ENCODE peak calls at places on chromosomes 11 and 22, in seven cellular contexts. F, E, P, D, O, H and T are unnamed samples.

GRCh38 chr11:17558025-17558780 is 11.1 kb downstream of the OTOG start:
- DNase-seq in F (no peak), E (no peak), P (no peak), D (no peak), O (no peak), H (no peak), T (no peak)

GRCh38 chr11:65979261-65979759 is 17.8 kb downstream of the SART1 start:
- DNase-seq in F (no peak), E (no peak), P (no peak), D (no peak), O (no peak), H (no peak), T (no peak)

GRCh38 chr11:46916669-46917108 is 1.7 kb downstream of the LRP4 start:
- DNase-seq in F (peak; percentile 29), E (no peak), P (peak; percentile 52), D (peak; percentile 92), O (no peak), H (peak; percentile 69), T (no peak)

GRCh38 chr11:71446942-71447688 is 1.1 kb downstream of the DHCR7 start:
- DNase-seq in F (no peak), E (no peak), P (no peak), D (peak; percentile 81), O (no peak), H (no peak), T (peak; percentile 73)

GRCh38 chr22:32735516-32735915 is 66.0 kb upstream of the TIMP3 start:
- DNase-seq in F (no peak), E (no peak), P (no peak), D (no peak), O (no peak), H (no peak), T (no peak)

GRCh38 chr11:35844579-35844978 is 99.3 kb upstream of the LDLRAD3 start:
- DNase-seq in F (no peak), E (no peak), P (no peak), D (no peak), O (no peak), H (no peak), T (no peak)

GRCh38 chr11:128709402-128709801 is 15.5 kb downstream of the FLI1 start:
- DNase-seq in F (peak; percentile 83), E (peak; percentile 8), P (no peak), D (no peak), O (no peak), H (no peak), T (no peak)

GRCh38 chr11:66880484-66881211 is 23.8 kb downstream of the LRFN4 start:
- DNase-seq in F (no peak), E (no peak), P (peak; percentile 73), D (no peak), O (no peak), H (no peak), T (no peak)

GRCh38 chr11:73386568-73386967 is 10.4 kb downstream of the RELT start:
- DNase-seq in F (no peak), E (no peak), P (no peak), D (no peak), O (no peak), H (no peak), T (no peak)